ENCODE peak calls at places on chromosomes 4 and X, in four cellular contexts. One of them, this sample, is unnamed. For H3K4me1, the result is how much of the 10 kb centered on the place peaks cover.

GRCh38 chrX:85928606-85929005 is 118.8 kb downstream of the CHM start:
- DNase-seq in upper lobe of left lung: no peak
- DNase-seq in upper lobe of right lung: no peak
- DNase-seq in adrenal gland: peak
- DNase-seq in this sample: no peak

GRCh38 chr4:155491336-155492131 is 114.8 kb upstream of the MAP9 start:
- DNase-seq in upper lobe of right lung: no peak
- DNase-seq in upper lobe of left lung: no peak
- DNase-seq in adrenal gland: no peak
- DNase-seq in this sample: no peak

GRCh38 chr4:793941-794621 is 31.8 kb downstream of the CPLX1 start:
- DNase-seq in upper lobe of right lung: no peak
- DNase-seq in adrenal gland: no peak
- DNase-seq in upper lobe of left lung: no peak
- DNase-seq in this sample: no peak

GRCh38 chr4:158122501-158122900 is 50.3 kb downstream of the GASK1B start:
- DNase-seq in upper lobe of left lung: no peak
- DNase-seq in adrenal gland: no peak
- DNase-seq in upper lobe of right lung: no peak
- DNase-seq in this sample: no peak

GRCh38 chr4:67871867-67872266 is 11.9 kb downstream of the TMPRSS11D start:
- DNase-seq in upper lobe of left lung: no peak
- DNase-seq in adrenal gland: no peak
- DNase-seq in upper lobe of right lung: no peak
- DNase-seq in this sample: no peak

GRCh38 chrX:118066867-118067515 is 49.6 kb downstream of the KLHL13 start:
- DNase-seq in upper lobe of right lung: no peak
- DNase-seq in upper lobe of left lung: no peak
- DNase-seq in adrenal gland: no peak
- DNase-seq in this sample: no peak

GRCh38 chrX:110086916-110087484 is 84.1 kb downstream of the TMEM164 start:
- DNase-seq in upper lobe of right lung: no peak
- DNase-seq in upper lobe of left lung: no peak
- DNase-seq in adrenal gland: no peak
- DNase-seq in this sample: peak

GRCh38 chr4:167171928-167172327 is 62.4 kb downstream of the SPOCK3 start:
- DNase-seq in upper lobe of right lung: no peak
- DNase-seq in adrenal gland: no peak
- DNase-seq in upper lobe of left lung: no peak
- DNase-seq in this sample: no peak

GRCh38 chr4:73740353-73740778 is at the start of gene CXCL8:
- DNase-seq in adrenal gland: peak
- DNase-seq in upper lobe of left lung: peak
- DNase-seq in upper lobe of right lung: no peak
- DNase-seq in this sample: peak

GRCh38 chr4:185840201-185840600 is 28.2 kb upstream of the SORBS2 start:
- DNase-seq in upper lobe of right lung: no peak
- DNase-seq in adrenal gland: no peak
- DNase-seq in upper lobe of left lung: no peak
- DNase-seq in this sample: peak

GRCh38 chr4:10456270-10457254 is 664 bp downstream of the ZNF518B start:
- DNase-seq in upper lobe of left lung: peak
- DNase-seq in adrenal gland: peak
- DNase-seq in upper lobe of right lung: peak
- DNase-seq in this sample: peak

GRCh38 chr4:107721436-107722090 is 1.5 kb upstream of the PAPSS1 start:
- DNase-seq in upper lobe of right lung: peak
- DNase-seq in upper lobe of left lung: peak
- DNase-seq in adrenal gland: no peak
- DNase-seq in this sample: no peak

GRCh38 chrX:26851981-26852380 is 611.2 kb downstream of the PPP4R3C start:
- DNase-seq in upper lobe of left lung: no peak
- DNase-seq in upper lobe of right lung: no peak
- DNase-seq in adrenal gland: no peak
- DNase-seq in this sample: no peak

GRCh38 chr4:180695851-180696250 is 1547.4 kb upstream of the TENM3 start:
- DNase-seq in upper lobe of left lung: no peak
- DNase-seq in adrenal gland: no peak
- DNase-seq in upper lobe of right lung: no peak
- DNase-seq in this sample: no peak

GRCh38 chr4:146981651-146982050 is 36.0 kb upstream of the TTC29 start:
- DNase-seq in adrenal gland: no peak
- DNase-seq in upper lobe of left lung: no peak
- DNase-seq in upper lobe of right lung: no peak
- DNase-seq in this sample: no peak

GRCh38 chr4:155512812-155513211 is 136.0 kb upstream of the MAP9 start:
- DNase-seq in upper lobe of right lung: no peak
- DNase-seq in upper lobe of left lung: no peak
- DNase-seq in adrenal gland: no peak
- DNase-seq in this sample: no peak

GRCh38 chr4:101020956-101021355 is 326.4 kb downstream of the PPP3CA start:
- DNase-seq in adrenal gland: no peak
- DNase-seq in upper lobe of right lung: no peak
- DNase-seq in upper lobe of left lung: no peak
- DNase-seq in this sample: no peak

GRCh38 chr4:57127361-57127760 is 17.2 kb upstream of the IGFBP7 start:
- DNase-seq in adrenal gland: no peak
- DNase-seq in upper lobe of right lung: no peak
- DNase-seq in upper lobe of left lung: no peak
- DNase-seq in this sample: no peak

GRCh38 chr4:112616984-112617383 is 19.7 kb downstream of the ZGRF1 start:
- DNase-seq in adrenal gland: no peak
- DNase-seq in upper lobe of right lung: no peak
- DNase-seq in upper lobe of left lung: no peak
- DNase-seq in this sample: no peak

GRCh38 chr4:147813107-147813773 is 81.4 kb downstream of the ARHGAP10 start:
- DNase-seq in upper lobe of left lung: no peak
- DNase-seq in adrenal gland: peak
- DNase-seq in upper lobe of right lung: no peak
- DNase-seq in this sample: no peak

GRCh38 chr4:113008726-113009125 is 40.7 kb upstream of the ANK2 start:
- DNase-seq in upper lobe of right lung: no peak
- DNase-seq in upper lobe of left lung: no peak
- DNase-seq in adrenal gland: no peak
- DNase-seq in this sample: no peak

GRCh38 chr4:170259631-170260153 is 169.9 kb upstream of the AADAT start:
- DNase-seq in adrenal gland: peak
- DNase-seq in upper lobe of left lung: peak
- DNase-seq in upper lobe of right lung: peak
- DNase-seq in this sample: peak

GRCh38 chr4:168811793-168812651 is 198.0 kb downstream of the CBR4 start:
- DNase-seq in upper lobe of left lung: no peak
- DNase-seq in upper lobe of right lung: no peak
- DNase-seq in adrenal gland: no peak
- DNase-seq in this sample: no peak

GRCh38 chr4:10983274-10983673 is 298.7 kb upstream of the CLNK start:
- DNase-seq in upper lobe of right lung: no peak
- DNase-seq in upper lobe of left lung: no peak
- DNase-seq in adrenal gland: no peak
- DNase-seq in this sample: no peak

DNA sequence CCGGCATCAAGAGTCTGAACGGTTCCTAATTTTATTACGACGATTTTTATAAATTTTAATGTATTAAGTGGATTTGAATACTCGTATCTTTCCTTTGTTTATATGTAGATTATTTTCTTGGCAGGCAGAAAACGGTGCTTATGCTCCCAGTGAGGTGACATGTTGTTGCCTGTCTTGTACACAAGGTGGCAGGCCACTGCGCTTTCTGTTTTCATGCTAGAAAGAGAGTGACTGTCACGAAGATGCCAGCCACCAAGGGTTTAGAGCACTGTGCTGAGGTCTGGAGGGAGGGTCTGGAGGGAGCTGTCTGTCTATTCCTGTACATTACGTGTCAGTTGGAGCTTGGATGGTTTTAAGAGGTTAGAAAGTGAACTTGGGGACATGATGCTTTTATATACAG is 87.7 kb downstream of the SHROOM2 start:
- DNase-seq in upper lobe of right lung: no peak
- DNase-seq in adrenal gland: peak
- DNase-seq in upper lobe of left lung: peak
- DNase-seq in this sample: peak
- TF ChIP-seq CTCF in upper lobe of right lung: peak
- TF ChIP-seq CTCF in adrenal gland: peak
- TF ChIP-seq CTCF in upper lobe of left lung: peak
- TF ChIP-seq CTCF in this sample: peak

DNA sequence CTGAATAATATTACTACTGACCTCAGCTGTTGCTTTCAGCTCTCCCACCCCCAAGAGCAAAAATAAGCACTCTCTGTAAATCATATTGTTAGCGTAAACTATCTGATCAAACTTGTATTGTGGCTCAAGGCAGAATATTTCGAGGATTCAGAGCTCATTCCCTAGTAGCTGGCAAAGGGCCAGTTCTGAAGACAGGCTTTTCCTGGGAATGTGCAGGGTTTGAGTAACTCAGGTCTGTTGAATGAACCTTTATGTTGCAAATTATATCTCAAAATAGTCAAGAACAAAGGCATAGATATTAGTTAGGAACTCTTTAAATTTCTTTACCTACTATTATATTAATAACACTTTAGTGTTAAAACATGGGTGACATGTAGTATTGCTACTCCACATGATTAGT is 454.9 kb downstream of the CCSER1 start:
- DNase-seq in adrenal gland: no peak
- DNase-seq in upper lobe of left lung: no peak
- DNase-seq in upper lobe of right lung: no peak
- DNase-seq in this sample: no peak
- H3K4me1 ChIP-seq in adrenal gland: under half
- H3K4me1 ChIP-seq in upper lobe of left lung: under half
- H3K4me1 ChIP-seq in upper lobe of right lung: under half
- H3K4me1 ChIP-seq in this sample: under half

DNA sequence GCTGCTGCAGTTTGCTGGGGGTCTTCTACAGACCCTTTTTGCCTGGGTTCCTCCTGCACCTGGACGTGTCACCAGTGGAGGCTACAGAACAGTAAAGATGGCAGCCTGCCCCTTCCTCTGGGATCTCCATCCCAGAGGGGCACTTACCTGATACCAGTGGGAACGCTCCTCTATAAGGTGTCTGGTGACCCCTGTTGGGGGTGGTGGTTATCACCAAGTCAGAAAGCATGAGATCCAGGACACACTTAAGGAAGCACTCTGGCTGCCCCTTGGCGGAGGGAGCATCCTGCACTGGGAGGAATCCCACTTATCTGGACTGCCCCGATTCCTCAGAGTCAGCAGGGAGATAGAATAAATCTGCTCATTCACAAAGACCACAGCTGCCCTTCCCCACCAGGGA is 218.9 kb upstream of the GALNTL6 start:
- DNase-seq in upper lobe of right lung: no peak
- DNase-seq in upper lobe of left lung: no peak
- DNase-seq in adrenal gland: no peak
- DNase-seq in this sample: no peak
- TF ChIP-seq CTCF in upper lobe of right lung: no peak
- TF ChIP-seq CTCF in upper lobe of left lung: no peak
- TF ChIP-seq CTCF in adrenal gland: no peak
- TF ChIP-seq CTCF in this sample: no peak

GRCh38 chrX:7316887-7317286 is 168.9 kb upstream of the PUDP start:
- DNase-seq in upper lobe of right lung: no peak
- DNase-seq in adrenal gland: no peak
- DNase-seq in upper lobe of left lung: no peak
- DNase-seq in this sample: no peak
- H3K4me1 ChIP-seq in upper lobe of right lung: under half
- H3K4me1 ChIP-seq in adrenal gland: under half
- H3K4me1 ChIP-seq in upper lobe of left lung: under half
- H3K4me1 ChIP-seq in this sample: under half

GRCh38 chr4:109040441-109040840 is 262.0 kb downstream of the COL25A1 start:
- DNase-seq in upper lobe of right lung: no peak
- DNase-seq in upper lobe of left lung: no peak
- DNase-seq in adrenal gland: no peak
- DNase-seq in this sample: no peak

GRCh38 chr4:109046549-109047171 is 255.8 kb downstream of the COL25A1 start:
- DNase-seq in upper lobe of right lung: no peak
- DNase-seq in adrenal gland: peak
- DNase-seq in upper lobe of left lung: no peak
- DNase-seq in this sample: no peak

GRCh38 chr4:109044446-109044845 is 258.0 kb downstream of the COL25A1 start:
- DNase-seq in upper lobe of right lung: no peak
- DNase-seq in upper lobe of left lung: no peak
- DNase-seq in adrenal gland: no peak
- DNase-seq in this sample: no peak

GRCh38 chr4:109041463-109041862 is 261.0 kb downstream of the COL25A1 start:
- DNase-seq in upper lobe of right lung: no peak
- DNase-seq in upper lobe of left lung: no peak
- DNase-seq in adrenal gland: no peak
- DNase-seq in this sample: no peak

DNA sequence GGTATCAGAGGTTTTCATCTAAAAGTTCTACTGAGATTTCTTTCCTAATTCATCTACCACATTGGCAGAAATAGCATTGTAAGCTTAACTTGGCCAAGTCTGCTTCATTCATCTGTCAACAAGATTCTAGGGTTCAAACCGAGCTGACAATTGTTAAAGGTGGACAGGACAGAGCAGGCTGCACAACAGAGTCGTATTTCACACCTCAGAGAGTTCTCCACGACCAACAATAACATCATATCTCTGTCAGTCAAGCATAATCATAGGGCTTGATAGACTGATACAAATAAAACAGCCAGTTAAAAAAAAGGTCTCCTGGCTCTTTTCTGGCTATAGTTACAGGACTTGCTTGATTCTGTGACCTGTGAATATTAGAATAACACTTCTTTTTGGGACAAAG is 259.2 kb downstream of the COL25A1 start:
- DNase-seq in adrenal gland: no peak
- DNase-seq in upper lobe of left lung: no peak
- DNase-seq in upper lobe of right lung: no peak
- DNase-seq in this sample: no peak
- TF ChIP-seq CTCF in adrenal gland: no peak
- TF ChIP-seq CTCF in upper lobe of left lung: no peak
- TF ChIP-seq CTCF in upper lobe of right lung: no peak
- TF ChIP-seq CTCF in this sample: no peak

This sample was measured in PC-9.